ENCODE peak calls at places on chromosomes 7 and 10, in ten cellular contexts. H is ELR; P is colonic mucosa; O is amygdala; C is fibroblast of the conjunctiva; R is activated CD4-positive, alpha-beta T cell treated with anti-CD3 and anti-CD28 coated beads, Interleukin-2, amount 50 U/mL, for 1 hour; Q is stimulated activated CD8-positive, alpha-beta memory T cell treated with anti-CD3 and anti-CD28 coated beads, Interleukin-4, amount 100 ng/mL, for 48 hours; M is NT2/D1; J is caudate nucleus; X is HEK293T. I is an unnamed sample.

GRCh38 chr10:82251222-82251977 is 376.4 kb downstream of the NRG3 start:
- DNase-seq in P (no peak), C (no peak), R (no peak), X (no peak), J (no peak), M (peak), Q (no peak), H (no peak), O (no peak), I (no peak)

GRCh38 chr7:106071999-106072714 is 40.0 kb downstream of the SYPL1 start:
- DNase-seq in J (no peak), C (no peak), M (no peak), Q (no peak), R (no peak), H (no peak), P (peak), X (no peak), O (no peak), I (no peak)

GRCh38 chr7:129781128-129781855 is 169.8 kb downstream of the NRF1 start:
- DNase-seq in Q (peak), O (no peak), J (no peak), H (no peak), R (no peak), M (no peak), C (no peak), X (no peak), P (no peak), I (no peak)

GRCh38 chr7:47327306-47327697 is 254.6 kb downstream of the TNS3 start:
- DNase-seq in Q (no peak), P (no peak), O (no peak), J (no peak), H (no peak), M (no peak), X (no peak), R (no peak), C (no peak), I (no peak)

GRCh38 chr7:7968544-7969305 is at the start of gene GLCCI1:
- DNase-seq in H (peak), P (peak), O (peak), J (peak), M (peak), X (peak), R (peak), Q (peak), C (peak), I (peak)

GRCh38 chr10:86613096-86613495 is 41.3 kb upstream of the OPN4 start:
- DNase-seq in C (no peak), X (no peak), J (no peak), H (no peak), Q (no peak), M (no peak), O (no peak), P (no peak), R (no peak), I (no peak)

GRCh38 chr7:107111196-107111595 is 57.6 kb upstream of the HBP1 start:
- DNase-seq in R (no peak), H (peak), J (no peak), Q (no peak), O (no peak), C (no peak), M (no peak), P (no peak), X (no peak), I (no peak)

GRCh38 chr7:127938588-127938987 is 92.6 kb downstream of the LRRC4 start:
- DNase-seq in X (no peak), M (no peak), P (no peak), O (no peak), H (peak), C (peak), R (no peak), J (no peak), Q (no peak), I (no peak)

GRCh38 chr7:74015670-74016069 is 12.3 kb upstream of the ELN start:
- DNase-seq in O (no peak), H (peak), P (no peak), Q (no peak), X (no peak), M (no peak), C (no peak), R (no peak), J (no peak), I (no peak)

GRCh38 chr7:28408105-28408973 is 4.0 kb upstream of the CREB5 start:
- DNase-seq in X (no peak), Q (no peak), O (peak), M (no peak), C (no peak), P (no peak), H (no peak), R (no peak), J (peak), I (no peak)

GRCh38 chr7:140230517-140230861 is 53.7 kb upstream of the KDM7A start:
- DNase-seq in O (no peak), C (no peak), P (peak), M (no peak), J (no peak), H (no peak), X (no peak), Q (peak), R (peak), I (peak)

GRCh38 chr10:86261933-86262665 is 104.5 kb downstream of the GRID1 start:
- DNase-seq in J (no peak), X (peak), P (no peak), Q (no peak), M (peak), H (peak), C (no peak), R (no peak), O (no peak), I (no peak)

GRCh38 chr10:22253578-22253882 is 35.7 kb upstream of the EBLN1 start:
- DNase-seq in X (no peak), J (no peak), P (peak), C (no peak), R (peak), M (no peak), H (no peak), Q (no peak), O (peak), I (peak)

GRCh38 chr10:30637881-30638467 is 8.4 kb upstream of the LYZL2 start:
- DNase-seq in O (no peak), Q (peak), X (no peak), M (peak), C (peak), P (no peak), R (no peak), H (peak), J (no peak), I (no peak)

GRCh38 chr7:132554446-132554845 is 21.8 kb downstream of the PLXNA4 start:
- DNase-seq in P (no peak), R (no peak), J (no peak), X (no peak), M (no peak), H (no peak), O (no peak), C (no peak), Q (no peak), I (no peak)

GRCh38 chr10:8128511-8128910 is 74.0 kb downstream of the GATA3 start:
- DNase-seq in O (no peak), P (no peak), R (no peak), Q (no peak), J (no peak), M (no peak), C (no peak), H (no peak), X (no peak), I (no peak)

GRCh38 chr10:71696635-71697326 is 22.8 kb downstream of the C10orf105 start:
- DNase-seq in Q (peak), H (peak), X (peak), P (peak), R (peak), J (no peak), O (no peak), M (peak), C (no peak), I (peak)

GRCh38 chr10:53013201-53013808 is 240.7 kb upstream of the MBL2 start:
- DNase-seq in H (no peak), C (no peak), Q (no peak), M (no peak), O (no peak), J (no peak), X (no peak), R (no peak), P (no peak), I (no peak)

GRCh38 chr10:132162021-132162531 is 24.7 kb upstream of the DPYSL4 start:
- DNase-seq in Q (peak), O (no peak), X (no peak), R (no peak), C (no peak), J (no peak), M (no peak), P (no peak), H (no peak), I (peak)

GRCh38 chr7:7972927-7973594 is 4.5 kb downstream of the GLCCI1 start:
- DNase-seq in H (no peak), J (no peak), M (no peak), P (no peak), Q (no peak), O (no peak), R (no peak), X (no peak), C (no peak), I (no peak)

GRCh38 chr7:24965831-24966708 is 13.9 kb downstream of the OSBPL3 start:
- DNase-seq in P (peak), O (no peak), X (no peak), M (no peak), H (no peak), C (no peak), Q (peak), R (peak), J (no peak), I (peak)

GRCh38 chr7:158073845-158074840 is 513.5 kb downstream of the PTPRN2 start:
- DNase-seq in Q (no peak), R (no peak), J (no peak), H (no peak), P (no peak), M (no peak), X (no peak), O (no peak), C (no peak), I (no peak)

GRCh38 chr10:97584060-97584797 is at the start of gene HOGA1:
- DNase-seq in J (peak), Q (no peak), X (peak), M (no peak), P (peak), R (no peak), O (peak), H (peak), C (peak), I (no peak)

GRCh38 chr10:112956631-112957350 is 6.7 kb downstream of the TCF7L2 start:
- DNase-seq in C (no peak), H (peak), Q (no peak), J (no peak), P (no peak), O (no peak), R (no peak), M (no peak), X (no peak), I (no peak)

GRCh38 chr10:103658049-103658577 is 164.6 kb downstream of the NEURL1 start:
- DNase-seq in H (no peak), P (peak), O (no peak), C (no peak), R (no peak), M (no peak), X (no peak), J (no peak), Q (no peak), I (no peak)

GRCh38 chr7:23277359-23277989 is 21.7 kb upstream of the MALSU1 start:
- DNase-seq in J (no peak), H (peak), C (peak), P (peak), R (no peak), M (peak), Q (no peak), X (peak), O (no peak), I (peak)